ENCODE peak calls at places on chromosomes 2 and 18, in nine cellular contexts. J is activated CD4-positive, alpha-beta T cell treated with anti-CD3 and anti-CD28 coated beads for 36 hours; M is dermis microvascular lymphatic vessel endothelial cell; W is putamen; K is activated CD8-positive, alpha-beta T cell treated with anti-CD3 and anti-CD28 coated beads, Interleukin-2, amount 10 ng/mL, durations not matched to agents 7 days and 5 days; F is NCI-H187 treated with DMSO at 0.1 percent for 48 hours; O is MCF 10A; S is stimulated activated CD4-positive, alpha-beta T cell treated with anti-CD3 and anti-CD28 coated beads, Interleukin-12 subunit alpha, Interleukin-12 subunit beta, amount 100 ng/mL, for 48 hours; X is epithelial cell of esophagus. U is an unnamed sample.

GRCh38 chr18:48589797-48590519 is 51.1 kb downstream of the CTIF start:
- DNase-seq in M (peak; percentile 15), F (no peak), J (no peak), W (peak; percentile 90), X (no peak), S (no peak), O (peak; percentile 59), K (no peak), U (no peak)

GRCh38 chr2:170146784-170147183 is 31.2 kb upstream of the MYO3B start:
- DNase-seq in S (no peak), M (no peak), O (no peak), W (no peak), K (no peak), X (no peak), F (no peak), J (no peak), U (no peak)

GRCh38 chr2:229660951-229661350 is 53.4 kb downstream of the DNER start:
- DNase-seq in S (no peak), X (peak; percentile 42), K (no peak), M (no peak), O (peak; percentile 65), W (no peak), F (no peak), J (no peak), U (no peak)

GRCh38 chr2:57515366-57515765 is 531.2 kb upstream of the VRK2 start:
- DNase-seq in W (no peak), X (peak; percentile 14), O (no peak), F (no peak), J (no peak), M (no peak), K (no peak), S (no peak), U (no peak)

GRCh38 chr2:19244460-19245363 is 113.7 kb downstream of the OSR1 start:
- DNase-seq in S (no peak), W (no peak), J (no peak), O (no peak), K (no peak), X (peak; percentile 61), F (no peak), M (no peak), U (no peak)

GRCh38 chr2:54636425-54637139 is 86.9 kb upstream of the EML6 start:
- DNase-seq in W (no peak), O (no peak), X (no peak), K (no peak), F (no peak), S (no peak), J (no peak), M (no peak), U (no peak)

GRCh38 chr2:99448556-99448955 is 41.3 kb downstream of the REV1 start:
- DNase-seq in S (no peak), F (no peak), W (no peak), O (peak; percentile 84), K (no peak), X (peak; percentile 96), J (no peak), M (peak; percentile 2), U (no peak)

GRCh38 chr2:223853425-223853837 is 16.0 kb upstream of the AP1S3 start:
- DNase-seq in X (peak; percentile 87), M (no peak), J (no peak), F (no peak), S (no peak), O (peak; percentile 43), W (no peak), K (no peak), U (no peak)

GRCh38 chr2:144086965-144087364 is 433.0 kb downstream of the ZEB2 start:
- DNase-seq in M (no peak), K (no peak), O (no peak), S (no peak), F (no peak), W (no peak), X (peak; percentile 21), J (no peak), U (no peak)

GRCh38 chr2:28250006-28250405 is 142.7 kb upstream of the FOSL2 start:
- DNase-seq in O (peak; percentile 82), X (peak; percentile 95), K (no peak), F (no peak), S (no peak), M (no peak), J (no peak), W (no peak), U (no peak)

GRCh38 chr18:24368749-24369148 is 28.9 kb downstream of the OSBPL1A start:
- DNase-seq in O (no peak), S (peak; percentile 45), X (peak; percentile 89), M (no peak), J (peak; percentile 77), K (no peak), F (no peak), W (peak; percentile 21), U (no peak)

GRCh38 chr2:221572821-221573429 is 821 bp upstream of the EPHA4 start:
- DNase-seq in M (no peak), W (no peak), J (peak; percentile 56), O (peak; percentile 52), X (peak; percentile 58), S (peak; percentile 20), F (no peak), K (peak; percentile 23), U (peak; percentile 16)

GRCh38 chr2:195410272-195410671 is 246.8 kb upstream of the SLC39A10 start:
- DNase-seq in J (no peak), S (no peak), O (no peak), M (no peak), K (no peak), F (no peak), X (no peak), W (no peak), U (no peak)

GRCh38 chr2:74008761-74009395 is 24.2 kb downstream of the TET3 start:
- DNase-seq in O (no peak), J (no peak), W (no peak), S (no peak), X (no peak), F (no peak), M (no peak), K (no peak), U (no peak)

GRCh38 chr2:159349674-159350299 is 63.3 kb upstream of the WDSUB1 start:
- DNase-seq in O (no peak), F (no peak), S (no peak), J (peak; percentile 5), K (no peak), W (no peak), X (peak; percentile 19), M (no peak), U (no peak)

GRCh38 chr2:129301431-129301913 is 678.0 kb upstream of the RAB6C start:
- DNase-seq in K (no peak), X (no peak), F (no peak), M (no peak), J (no peak), W (no peak), S (no peak), O (peak; percentile 15), U (no peak)

GRCh38 chr18:22900558-22901183 is 32.5 kb upstream of the RBBP8 start:
- DNase-seq in J (no peak), K (no peak), O (no peak), W (no peak), M (no peak), S (no peak), X (no peak), F (no peak), U (no peak)

GRCh38 chr18:32093106-32093511 is 1.4 kb downstream of the RNF138 start:
- DNase-seq in M (no peak), K (peak; percentile 57), S (peak; percentile 20), W (peak; percentile 45), X (peak; percentile 56), J (peak; percentile 59), O (peak; percentile 64), F (no peak), U (peak; percentile 16)

GRCh38 chr2:174325932-174326879 is 8.5 kb upstream of the SP9 start:
- DNase-seq in J (peak; percentile 46), X (no peak), W (no peak), S (no peak), O (no peak), F (no peak), M (no peak), K (no peak), U (no peak)